ENCODE peak calls at places on chromosomes 2 and 18, in six cellular contexts. One of them, this sample, is unnamed.

GRCh38 chr2:37871453-37872191 is 53.5 kb upstream of the RMDN2 start:
- DNase-seq in GM06990: no peak
- DNase-seq in heart left ventricle: no peak
- DNase-seq in GM12865: peak; percentile 57
- DNase-seq in aorta: no peak
- DNase-seq in kidney: no peak
- DNase-seq in this sample: no peak

GRCh38 chr2:227785293-227785692 is 28.3 kb upstream of the CCL20 start:
- DNase-seq in GM12865: no peak
- DNase-seq in GM06990: no peak
- DNase-seq in aorta: no peak
- DNase-seq in heart left ventricle: no peak
- DNase-seq in kidney: no peak
- DNase-seq in this sample: no peak

GRCh38 chr2:152406836-152407161 is 71.8 kb downstream of the FMNL2 start:
- DNase-seq in kidney: no peak
- DNase-seq in GM12865: no peak
- DNase-seq in GM06990: peak; percentile 25
- DNase-seq in aorta: no peak
- DNase-seq in heart left ventricle: no peak
- DNase-seq in this sample: no peak

GRCh38 chr2:44100351-44100750 is 68.3 kb upstream of the PPM1B start:
- DNase-seq in GM06990: no peak
- DNase-seq in aorta: peak; percentile 87
- DNase-seq in GM12865: peak; percentile 19
- DNase-seq in heart left ventricle: peak; percentile 72
- DNase-seq in kidney: peak; percentile 81
- DNase-seq in this sample: peak; percentile 18

GRCh38 chr2:26245231-26245732 is 543 bp downstream of the HADHB start:
- DNase-seq in aorta: peak; percentile 51
- DNase-seq in GM06990: no peak
- DNase-seq in kidney: no peak
- DNase-seq in heart left ventricle: no peak
- DNase-seq in GM12865: peak; percentile 60
- DNase-seq in this sample: no peak

GRCh38 chr2:156065912-156066311 is 266.6 kb downstream of the NR4A2 start:
- DNase-seq in kidney: no peak
- DNase-seq in GM12865: peak; percentile 9
- DNase-seq in heart left ventricle: no peak
- DNase-seq in GM06990: no peak
- DNase-seq in aorta: no peak
- DNase-seq in this sample: no peak

GRCh38 chr2:1487758-1488715 is 74.8 kb downstream of the TPO start:
- DNase-seq in GM12865: no peak
- DNase-seq in GM06990: no peak
- DNase-seq in aorta: no peak
- DNase-seq in heart left ventricle: peak; percentile 36
- DNase-seq in kidney: no peak
- DNase-seq in this sample: no peak

GRCh38 chr2:161418715-161419337 is 2.7 kb downstream of the TBR1 start:
- DNase-seq in heart left ventricle: no peak
- DNase-seq in kidney: no peak
- DNase-seq in aorta: no peak
- DNase-seq in GM06990: peak; percentile 33
- DNase-seq in GM12865: peak; percentile 27
- DNase-seq in this sample: no peak

GRCh38 chr2:226352941-226353558 is 446.6 kb downstream of the IRS1 start:
- DNase-seq in GM12865: no peak
- DNase-seq in aorta: no peak
- DNase-seq in kidney: no peak
- DNase-seq in heart left ventricle: no peak
- DNase-seq in GM06990: no peak
- DNase-seq in this sample: no peak

GRCh38 chr2:237479747-237480146 is 7.3 kb upstream of the MLPH start:
- DNase-seq in GM06990: no peak
- DNase-seq in heart left ventricle: no peak
- DNase-seq in aorta: no peak
- DNase-seq in kidney: no peak
- DNase-seq in GM12865: no peak
- DNase-seq in this sample: no peak

GRCh38 chr2:33238111-33238510 is 238.3 kb upstream of the RASGRP3 start:
- DNase-seq in GM06990: no peak
- DNase-seq in kidney: no peak
- DNase-seq in GM12865: no peak
- DNase-seq in aorta: no peak
- DNase-seq in heart left ventricle: no peak
- DNase-seq in this sample: no peak

GRCh38 chr2:143558665-143559064 is 429.4 kb downstream of the ARHGAP15 start:
- DNase-seq in heart left ventricle: no peak
- DNase-seq in aorta: no peak
- DNase-seq in kidney: no peak
- DNase-seq in GM12865: no peak
- DNase-seq in GM06990: no peak
- DNase-seq in this sample: no peak

GRCh38 chr2:12048551-12048950 is 302.1 kb downstream of the LPIN1 start:
- DNase-seq in kidney: no peak
- DNase-seq in heart left ventricle: no peak
- DNase-seq in GM06990: no peak
- DNase-seq in GM12865: peak; percentile 57
- DNase-seq in aorta: no peak
- DNase-seq in this sample: no peak

GRCh38 chr2:223047260-223047761 is 4.7 kb upstream of the KCNE4 start:
- DNase-seq in kidney: no peak
- DNase-seq in GM06990: no peak
- DNase-seq in GM12865: no peak
- DNase-seq in aorta: peak; percentile 54
- DNase-seq in heart left ventricle: no peak
- DNase-seq in this sample: no peak

GRCh38 chr18:26546875-26547301 is 1.5 kb downstream of the KCTD1 start:
- DNase-seq in heart left ventricle: peak; percentile 59
- DNase-seq in aorta: peak; percentile 41
- DNase-seq in GM12865: no peak
- DNase-seq in GM06990: peak; percentile 7
- DNase-seq in kidney: peak; percentile 55
- DNase-seq in this sample: no peak

GRCh38 chr18:54946149-54946581 is 13.1 kb downstream of the CCDC68 start:
- DNase-seq in aorta: no peak
- DNase-seq in heart left ventricle: no peak
- DNase-seq in GM12865: peak; percentile 30
- DNase-seq in kidney: no peak
- DNase-seq in GM06990: peak; percentile 17
- DNase-seq in this sample: no peak

GRCh38 chr2:168577885-168578284 is 121.8 kb downstream of the CERS6 start:
- DNase-seq in kidney: no peak
- DNase-seq in aorta: no peak
- DNase-seq in GM12865: no peak
- DNase-seq in heart left ventricle: no peak
- DNase-seq in GM06990: no peak
- DNase-seq in this sample: no peak

GRCh38 chr18:40670991-40671390 is 1284.0 kb upstream of the PIK3C3 start:
- DNase-seq in GM06990: no peak
- DNase-seq in GM12865: no peak
- DNase-seq in kidney: no peak
- DNase-seq in heart left ventricle: no peak
- DNase-seq in aorta: no peak
- DNase-seq in this sample: no peak

GRCh38 chr2:74436111-74436803 is 5.5 kb downstream of the RTKN start:
- DNase-seq in aorta: no peak
- DNase-seq in GM06990: no peak
- DNase-seq in GM12865: no peak
- DNase-seq in kidney: no peak
- DNase-seq in heart left ventricle: no peak
- DNase-seq in this sample: no peak

GRCh38 chr18:74869904-74870863 is 272.5 kb downstream of the ZNF407 start:
- DNase-seq in aorta: no peak
- DNase-seq in heart left ventricle: no peak
- DNase-seq in kidney: no peak
- DNase-seq in GM06990: peak; percentile 74
- DNase-seq in GM12865: peak; percentile 76
- DNase-seq in this sample: no peak
- H3K4me3 ChIP-seq in aorta: no peak overlapping the region
- H3K4me3 ChIP-seq in heart left ventricle: no peak overlapping the region
- H3K4me3 ChIP-seq in kidney: no peak overlapping the region
- H3K4me3 ChIP-seq in GM06990: no peak overlapping the region
- H3K4me3 ChIP-seq in GM12865: no peak overlapping the region
- H3K4me3 ChIP-seq in this sample: no peak overlapping the region

DNA sequence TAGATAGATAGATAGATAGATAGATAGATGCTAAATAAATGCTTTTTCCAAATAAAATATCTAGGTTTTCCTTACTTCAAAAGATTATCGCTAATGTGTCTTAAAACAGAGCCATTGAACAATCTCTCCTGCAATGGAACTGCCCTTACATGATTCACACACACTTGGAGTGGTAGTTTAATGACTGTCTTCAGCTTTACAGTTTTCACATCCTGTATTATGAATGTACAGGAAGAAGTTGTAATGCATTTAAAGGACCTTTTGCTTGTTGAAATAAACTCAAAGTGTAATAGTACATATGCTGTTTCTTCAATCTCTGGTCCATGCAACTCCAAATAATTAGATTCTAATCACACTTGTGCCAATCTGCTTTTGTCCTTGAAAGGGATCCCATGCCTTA is 797.6 kb upstream of the CDH2 start:
- DNase-seq in heart left ventricle: no peak
- DNase-seq in kidney: no peak
- DNase-seq in GM06990: no peak
- DNase-seq in GM12865: no peak
- DNase-seq in aorta: no peak
- DNase-seq in this sample: no peak
- H3K4me3 ChIP-seq in heart left ventricle: no peak overlapping the region
- H3K4me3 ChIP-seq in kidney: no peak overlapping the region
- H3K4me3 ChIP-seq in GM06990: no peak overlapping the region
- H3K4me3 ChIP-seq in GM12865: no peak overlapping the region
- H3K4me3 ChIP-seq in aorta: no peak overlapping the region
- H3K4me3 ChIP-seq in this sample: no peak overlapping the region

DNA sequence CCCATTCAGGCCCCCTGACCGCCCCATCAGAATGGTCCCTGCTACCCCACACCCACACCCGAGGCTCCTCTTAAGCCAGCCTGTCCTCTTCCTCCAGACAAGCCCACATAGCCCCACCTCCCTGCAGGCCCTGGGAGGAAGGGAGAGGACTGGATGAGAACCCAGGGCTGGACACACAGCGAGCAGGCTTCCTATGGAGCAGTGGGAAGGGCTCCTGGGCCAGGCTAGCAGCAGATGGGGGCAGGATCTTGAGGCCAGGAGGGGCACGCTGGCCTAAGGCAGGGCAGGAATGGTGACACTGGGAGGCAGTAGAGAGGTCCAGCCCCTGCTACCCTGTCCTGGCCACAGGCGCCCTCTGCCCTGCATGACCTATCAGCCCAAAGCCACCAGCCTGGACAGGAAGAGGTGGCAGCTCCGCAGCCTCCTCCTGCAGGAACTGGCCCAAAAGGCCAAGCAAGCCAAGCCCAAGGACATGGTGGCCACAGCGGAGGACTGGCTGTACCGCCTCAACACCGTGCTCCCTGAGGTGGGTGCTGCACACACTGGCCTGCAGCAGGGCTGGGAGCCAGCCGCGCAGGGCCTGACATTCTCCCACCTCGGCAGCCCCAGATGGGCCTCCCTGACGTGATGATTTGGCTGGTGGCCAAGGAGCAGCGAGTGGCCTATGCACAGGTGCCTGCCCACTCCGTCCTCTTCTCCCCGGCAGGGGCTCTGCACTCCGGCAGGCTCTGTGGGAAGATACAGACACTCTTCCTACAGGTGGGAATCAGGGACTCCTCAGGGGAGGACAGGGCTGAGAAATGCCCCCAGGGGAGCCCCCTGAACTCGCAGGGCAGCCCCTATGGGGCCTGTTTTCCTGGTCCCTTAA is 43.3 kb downstream of the FER1L5 start:
- DNase-seq in kidney: no peak
- DNase-seq in heart left ventricle: no peak
- DNase-seq in aorta: no peak
- DNase-seq in GM06990: no peak
- DNase-seq in GM12865: no peak
- DNase-seq in this sample: no peak
- H3K4me3 ChIP-seq in kidney: no peak overlapping the region
- H3K4me3 ChIP-seq in heart left ventricle: no peak overlapping the region
- H3K4me3 ChIP-seq in aorta: no peak overlapping the region
- H3K4me3 ChIP-seq in GM06990: no peak overlapping the region
- H3K4me3 ChIP-seq in GM12865: no peak overlapping the region
- H3K4me3 ChIP-seq in this sample: no peak overlapping the region

GRCh38 chr2:28956890-28957289 is 24.2 kb upstream of the TOGARAM2 start:
- DNase-seq in kidney: no peak
- DNase-seq in GM06990: no peak
- DNase-seq in heart left ventricle: no peak
- DNase-seq in GM12865: no peak
- DNase-seq in aorta: no peak
- DNase-seq in this sample: no peak
- H3K4me3 ChIP-seq in kidney: no peak overlapping the region
- H3K4me3 ChIP-seq in GM06990: no peak overlapping the region
- H3K4me3 ChIP-seq in heart left ventricle: no peak overlapping the region
- H3K4me3 ChIP-seq in GM12865: no peak overlapping the region
- H3K4me3 ChIP-seq in aorta: no peak overlapping the region
- H3K4me3 ChIP-seq in this sample: no peak overlapping the region

DNA sequence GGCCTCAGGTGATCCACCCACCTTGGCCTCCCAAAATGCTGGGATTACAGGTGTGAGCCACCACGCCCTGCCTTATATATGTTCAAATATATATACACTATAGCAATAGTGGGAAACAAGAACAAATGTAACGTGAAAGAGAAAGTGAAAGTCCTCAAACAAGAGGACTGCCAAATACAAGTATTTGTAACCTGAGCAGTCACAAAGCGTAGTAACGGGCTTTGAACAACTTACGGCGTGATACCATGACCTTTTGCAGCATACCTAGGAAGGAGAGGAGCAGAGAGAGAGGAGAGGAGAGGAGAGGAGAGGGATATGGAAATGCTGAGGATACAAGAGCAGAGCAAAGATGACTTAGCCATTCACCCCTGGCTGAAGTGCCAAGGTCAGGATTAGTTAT is 113.8 kb upstream of the RGPD4 start:
- DNase-seq in aorta: no peak
- DNase-seq in kidney: no peak
- DNase-seq in heart left ventricle: no peak
- DNase-seq in GM06990: no peak
- DNase-seq in GM12865: no peak
- DNase-seq in this sample: no peak
- H3K4me3 ChIP-seq in aorta: no peak overlapping the region
- H3K4me3 ChIP-seq in kidney: peak overlapping the region; percentile 45
- H3K4me3 ChIP-seq in heart left ventricle: no peak overlapping the region
- H3K4me3 ChIP-seq in GM06990: peak overlapping the region; percentile 26
- H3K4me3 ChIP-seq in GM12865: no peak overlapping the region
- H3K4me3 ChIP-seq in this sample: no peak overlapping the region

This sample was measured in heart right ventricle.